ENCODE peak calls at places on chromosomes 2 and 18, in seven cellular contexts. One of them, this sample, is unnamed.

GRCh38 chr18:50866765-50867164 is 12.2 kb upstream of the ME2 start:
- DNase-seq in NCI-H69: peak
- DNase-seq in neural crest cell: no peak
- DNase-seq in HT-29: peak
- DNase-seq in tibial artery: no peak
- DNase-seq in thyroid gland: no peak
- DNase-seq in NCI-H1092 treated with DMSO at 0.1 percent for 48 hours: peak
- DNase-seq in this sample: no peak

GRCh38 chr18:67600181-67600631 is 83.7 kb upstream of the DSEL start:
- DNase-seq in NCI-H69: no peak
- DNase-seq in neural crest cell: no peak
- DNase-seq in HT-29: peak
- DNase-seq in tibial artery: no peak
- DNase-seq in thyroid gland: no peak
- DNase-seq in NCI-H1092 treated with DMSO at 0.1 percent for 48 hours: no peak
- DNase-seq in this sample: no peak

GRCh38 chr18:519019-519879 is 18.7 kb upstream of the COLEC12 start:
- DNase-seq in NCI-H69: no peak
- DNase-seq in neural crest cell: no peak
- DNase-seq in HT-29: no peak
- DNase-seq in tibial artery: peak
- DNase-seq in thyroid gland: no peak
- DNase-seq in NCI-H1092 treated with DMSO at 0.1 percent for 48 hours: no peak
- DNase-seq in this sample: no peak

GRCh38 chr2:233982421-233983121 is 65.4 kb downstream of the TRPM8 start:
- DNase-seq in NCI-H69: no peak
- DNase-seq in neural crest cell: no peak
- DNase-seq in HT-29: no peak
- DNase-seq in tibial artery: no peak
- DNase-seq in thyroid gland: no peak
- DNase-seq in NCI-H1092 treated with DMSO at 0.1 percent for 48 hours: no peak
- DNase-seq in this sample: no peak

GRCh38 chr2:132677661-132678060 is 7.7 kb upstream of the LYPD1 start:
- DNase-seq in NCI-H69: no peak
- DNase-seq in neural crest cell: no peak
- DNase-seq in HT-29: no peak
- DNase-seq in tibial artery: no peak
- DNase-seq in thyroid gland: no peak
- DNase-seq in NCI-H1092 treated with DMSO at 0.1 percent for 48 hours: no peak
- DNase-seq in this sample: no peak

GRCh38 chr2:158501301-158501700 is 44.5 kb downstream of the PKP4 start:
- DNase-seq in NCI-H69: peak
- DNase-seq in neural crest cell: no peak
- DNase-seq in HT-29: no peak
- DNase-seq in tibial artery: no peak
- DNase-seq in thyroid gland: peak
- DNase-seq in NCI-H1092 treated with DMSO at 0.1 percent for 48 hours: peak
- DNase-seq in this sample: peak

GRCh38 chr2:209946539-209946938 is 55.9 kb upstream of the RPE start:
- DNase-seq in NCI-H69: no peak
- DNase-seq in neural crest cell: no peak
- DNase-seq in HT-29: peak
- DNase-seq in tibial artery: no peak
- DNase-seq in thyroid gland: no peak
- DNase-seq in NCI-H1092 treated with DMSO at 0.1 percent for 48 hours: no peak
- DNase-seq in this sample: no peak

GRCh38 chr18:79018911-79019310 is 39.3 kb downstream of the SALL3 start:
- DNase-seq in NCI-H69: no peak
- DNase-seq in neural crest cell: no peak
- DNase-seq in HT-29: no peak
- DNase-seq in tibial artery: no peak
- DNase-seq in thyroid gland: no peak
- DNase-seq in NCI-H1092 treated with DMSO at 0.1 percent for 48 hours: no peak
- DNase-seq in this sample: no peak

GRCh38 chr2:64975232-64975791 is 13.9 kb upstream of the SLC1A4 start:
- DNase-seq in NCI-H69: no peak
- DNase-seq in neural crest cell: no peak
- DNase-seq in HT-29: no peak
- DNase-seq in tibial artery: peak
- DNase-seq in thyroid gland: peak
- DNase-seq in NCI-H1092 treated with DMSO at 0.1 percent for 48 hours: no peak
- DNase-seq in this sample: peak

GRCh38 chr2:184363213-184363612 is 235.1 kb upstream of the ZNF804A start:
- DNase-seq in NCI-H69: no peak
- DNase-seq in neural crest cell: no peak
- DNase-seq in HT-29: peak
- DNase-seq in tibial artery: no peak
- DNase-seq in thyroid gland: no peak
- DNase-seq in NCI-H1092 treated with DMSO at 0.1 percent for 48 hours: no peak
- DNase-seq in this sample: no peak

GRCh38 chr2:109129921-109130725 is 1.1 kb downstream of the SH3RF3 start:
- DNase-seq in NCI-H69: no peak
- DNase-seq in neural crest cell: no peak
- DNase-seq in HT-29: no peak
- DNase-seq in tibial artery: peak
- DNase-seq in thyroid gland: no peak
- DNase-seq in NCI-H1092 treated with DMSO at 0.1 percent for 48 hours: no peak
- DNase-seq in this sample: no peak

GRCh38 chr2:46305767-46306166 is 8.6 kb downstream of the EPAS1 start:
- DNase-seq in NCI-H69: no peak
- DNase-seq in neural crest cell: no peak
- DNase-seq in HT-29: no peak
- DNase-seq in tibial artery: no peak
- DNase-seq in thyroid gland: no peak
- DNase-seq in NCI-H1092 treated with DMSO at 0.1 percent for 48 hours: no peak
- DNase-seq in this sample: no peak

GRCh38 chr2:81658227-81658626 is 1353.7 kb upstream of the LRRTM1 start:
- DNase-seq in NCI-H69: no peak
- DNase-seq in neural crest cell: no peak
- DNase-seq in HT-29: peak
- DNase-seq in tibial artery: no peak
- DNase-seq in thyroid gland: no peak
- DNase-seq in NCI-H1092 treated with DMSO at 0.1 percent for 48 hours: no peak
- DNase-seq in this sample: no peak

GRCh38 chr18:36326771-36327170 is 29.3 kb downstream of the FHOD3 start:
- DNase-seq in NCI-H69: no peak
- DNase-seq in neural crest cell: no peak
- DNase-seq in HT-29: no peak
- DNase-seq in tibial artery: no peak
- DNase-seq in thyroid gland: no peak
- DNase-seq in NCI-H1092 treated with DMSO at 0.1 percent for 48 hours: no peak
- DNase-seq in this sample: no peak

GRCh38 chr2:236209535-236209934 is 41.3 kb upstream of the GBX2 start:
- DNase-seq in NCI-H69: no peak
- DNase-seq in neural crest cell: no peak
- DNase-seq in HT-29: no peak
- DNase-seq in tibial artery: no peak
- DNase-seq in thyroid gland: no peak
- DNase-seq in NCI-H1092 treated with DMSO at 0.1 percent for 48 hours: no peak
- DNase-seq in this sample: no peak

GRCh38 chr2:67379048-67379447 is 18.1 kb upstream of the ETAA1 start:
- DNase-seq in NCI-H69: no peak
- DNase-seq in neural crest cell: no peak
- DNase-seq in HT-29: no peak
- DNase-seq in tibial artery: no peak
- DNase-seq in thyroid gland: no peak
- DNase-seq in NCI-H1092 treated with DMSO at 0.1 percent for 48 hours: no peak
- DNase-seq in this sample: no peak

GRCh38 chr2:207230261-207231105 is 64.7 kb upstream of the KLF7 start:
- DNase-seq in NCI-H69: peak
- DNase-seq in neural crest cell: no peak
- DNase-seq in HT-29: peak
- DNase-seq in tibial artery: no peak
- DNase-seq in thyroid gland: no peak
- DNase-seq in NCI-H1092 treated with DMSO at 0.1 percent for 48 hours: no peak
- DNase-seq in this sample: no peak

GRCh38 chr2:102233132-102233884 is 46.5 kb downstream of the IL1RL2 start:
- DNase-seq in NCI-H69: no peak
- DNase-seq in neural crest cell: no peak
- DNase-seq in HT-29: no peak
- DNase-seq in tibial artery: no peak
- DNase-seq in thyroid gland: no peak
- DNase-seq in NCI-H1092 treated with DMSO at 0.1 percent for 48 hours: no peak
- DNase-seq in this sample: no peak

GRCh38 chr2:27737676-27738348 is 33.7 kb upstream of the MRPL33 start:
- DNase-seq in NCI-H69: peak
- DNase-seq in neural crest cell: no peak
- DNase-seq in HT-29: no peak
- DNase-seq in tibial artery: no peak
- DNase-seq in thyroid gland: no peak
- DNase-seq in NCI-H1092 treated with DMSO at 0.1 percent for 48 hours: no peak
- DNase-seq in this sample: no peak

GRCh38 chr2:133314761-133315160 is 253.5 kb downstream of the NCKAP5 start:
- DNase-seq in NCI-H69: no peak
- DNase-seq in neural crest cell: no peak
- DNase-seq in HT-29: no peak
- DNase-seq in tibial artery: no peak
- DNase-seq in thyroid gland: no peak
- DNase-seq in NCI-H1092 treated with DMSO at 0.1 percent for 48 hours: no peak
- DNase-seq in this sample: no peak

GRCh38 chr18:22683196-22683676 is 249.9 kb upstream of the RBBP8 start:
- DNase-seq in NCI-H69: peak
- DNase-seq in neural crest cell: no peak
- DNase-seq in HT-29: peak
- DNase-seq in tibial artery: peak
- DNase-seq in thyroid gland: peak
- DNase-seq in NCI-H1092 treated with DMSO at 0.1 percent for 48 hours: peak
- DNase-seq in this sample: peak

GRCh38 chr2:57076856-57077255 is 893.1 kb downstream of the CCDC85A start:
- DNase-seq in NCI-H69: no peak
- DNase-seq in neural crest cell: no peak
- DNase-seq in HT-29: no peak
- DNase-seq in tibial artery: no peak
- DNase-seq in thyroid gland: no peak
- DNase-seq in NCI-H1092 treated with DMSO at 0.1 percent for 48 hours: no peak
- DNase-seq in this sample: no peak

GRCh38 chr2:16250886-16251285 is 310.5 kb downstream of the MYCN start:
- DNase-seq in NCI-H69: no peak
- DNase-seq in neural crest cell: no peak
- DNase-seq in HT-29: no peak
- DNase-seq in tibial artery: no peak
- DNase-seq in thyroid gland: no peak
- DNase-seq in NCI-H1092 treated with DMSO at 0.1 percent for 48 hours: no peak
- DNase-seq in this sample: no peak

GRCh38 chr2:230472619-230473018 is 56.6 kb downstream of the SP100 start:
- DNase-seq in NCI-H69: no peak
- DNase-seq in neural crest cell: no peak
- DNase-seq in HT-29: no peak
- DNase-seq in tibial artery: no peak
- DNase-seq in thyroid gland: no peak
- DNase-seq in NCI-H1092 treated with DMSO at 0.1 percent for 48 hours: no peak
- DNase-seq in this sample: no peak

GRCh38 chr2:65576861-65577601 is 144.6 kb upstream of the SPRED2 start:
- DNase-seq in NCI-H69: no peak
- DNase-seq in neural crest cell: no peak
- DNase-seq in HT-29: peak
- DNase-seq in tibial artery: no peak
- DNase-seq in thyroid gland: no peak
- DNase-seq in NCI-H1092 treated with DMSO at 0.1 percent for 48 hours: no peak
- DNase-seq in this sample: no peak

GRCh38 chr2:207474871-207475485 is 54.8 kb upstream of the CREB1 start:
- DNase-seq in NCI-H69: peak
- DNase-seq in neural crest cell: peak
- DNase-seq in HT-29: peak
- DNase-seq in tibial artery: no peak
- DNase-seq in thyroid gland: peak
- DNase-seq in NCI-H1092 treated with DMSO at 0.1 percent for 48 hours: peak
- DNase-seq in this sample: no peak

GRCh38 chr18:48472610-48473009 is 63.4 kb upstream of the ZBTB7C start:
- DNase-seq in NCI-H69: no peak
- DNase-seq in neural crest cell: no peak
- DNase-seq in HT-29: no peak
- DNase-seq in tibial artery: no peak
- DNase-seq in thyroid gland: no peak
- DNase-seq in NCI-H1092 treated with DMSO at 0.1 percent for 48 hours: no peak
- DNase-seq in this sample: no peak

GRCh38 chr2:146235158-146235557 is 1609.7 kb upstream of the ACVR2A start:
- DNase-seq in NCI-H69: no peak
- DNase-seq in neural crest cell: no peak
- DNase-seq in HT-29: no peak
- DNase-seq in tibial artery: no peak
- DNase-seq in thyroid gland: no peak
- DNase-seq in NCI-H1092 treated with DMSO at 0.1 percent for 48 hours: no peak
- DNase-seq in this sample: no peak

GRCh38 chr18:35513181-35513932 is 15.6 kb upstream of the INO80C start:
- DNase-seq in NCI-H69: peak
- DNase-seq in neural crest cell: no peak
- DNase-seq in HT-29: peak
- DNase-seq in tibial artery: peak
- DNase-seq in thyroid gland: peak
- DNase-seq in NCI-H1092 treated with DMSO at 0.1 percent for 48 hours: no peak
- DNase-seq in this sample: no peak

GRCh38 chr2:127654838-127655175 is 8.9 kb downstream of the GPR17 start:
- DNase-seq in NCI-H69: no peak
- DNase-seq in neural crest cell: no peak
- DNase-seq in HT-29: no peak
- DNase-seq in tibial artery: no peak
- DNase-seq in thyroid gland: no peak
- DNase-seq in NCI-H1092 treated with DMSO at 0.1 percent for 48 hours: no peak
- DNase-seq in this sample: no peak

GRCh38 chr2:147636238-147636887 is 208.5 kb upstream of the ACVR2A start:
- DNase-seq in NCI-H69: no peak
- DNase-seq in neural crest cell: no peak
- DNase-seq in HT-29: peak
- DNase-seq in tibial artery: no peak
- DNase-seq in thyroid gland: no peak
- DNase-seq in NCI-H1092 treated with DMSO at 0.1 percent for 48 hours: no peak
- DNase-seq in this sample: no peak

GRCh38 chr2:175203621-175204496 is 22.3 kb upstream of the ATP5MC3 start:
- DNase-seq in NCI-H69: peak
- DNase-seq in neural crest cell: peak
- DNase-seq in HT-29: peak
- DNase-seq in tibial artery: peak
- DNase-seq in thyroid gland: peak
- DNase-seq in NCI-H1092 treated with DMSO at 0.1 percent for 48 hours: peak
- DNase-seq in this sample: peak

GRCh38 chr2:10228611-10229365 is 73.9 kb upstream of the HPCAL1 start:
- DNase-seq in NCI-H69: peak
- DNase-seq in neural crest cell: no peak
- DNase-seq in HT-29: peak
- DNase-seq in tibial artery: no peak
- DNase-seq in thyroid gland: no peak
- DNase-seq in NCI-H1092 treated with DMSO at 0.1 percent for 48 hours: no peak
- DNase-seq in this sample: no peak

GRCh38 chr2:236160366-236161081 is 7.7 kb downstream of the GBX2 start:
- DNase-seq in NCI-H69: no peak
- DNase-seq in neural crest cell: no peak
- DNase-seq in HT-29: no peak
- DNase-seq in tibial artery: no peak
- DNase-seq in thyroid gland: no peak
- DNase-seq in NCI-H1092 treated with DMSO at 0.1 percent for 48 hours: no peak
- DNase-seq in this sample: no peak

GRCh38 chr18:23377669-23378469 is 75.2 kb upstream of the RIOK3 start:
- DNase-seq in NCI-H69: peak
- DNase-seq in neural crest cell: no peak
- DNase-seq in HT-29: peak
- DNase-seq in tibial artery: no peak
- DNase-seq in thyroid gland: no peak
- DNase-seq in NCI-H1092 treated with DMSO at 0.1 percent for 48 hours: no peak
- DNase-seq in this sample: no peak

GRCh38 chr18:42157420-42157819 is 202.4 kb downstream of the PIK3C3 start:
- DNase-seq in NCI-H69: peak
- DNase-seq in neural crest cell: no peak
- DNase-seq in HT-29: no peak
- DNase-seq in tibial artery: no peak
- DNase-seq in thyroid gland: no peak
- DNase-seq in NCI-H1092 treated with DMSO at 0.1 percent for 48 hours: no peak
- DNase-seq in this sample: no peak

GRCh38 chr2:201887851-201888451 is 81.6 kb downstream of the CDK15 start:
- DNase-seq in NCI-H69: peak
- DNase-seq in neural crest cell: no peak
- DNase-seq in HT-29: no peak
- DNase-seq in tibial artery: no peak
- DNase-seq in thyroid gland: no peak
- DNase-seq in NCI-H1092 treated with DMSO at 0.1 percent for 48 hours: no peak
- DNase-seq in this sample: no peak

GRCh38 chr2:31382452-31383120 is 32.0 kb downstream of the XDH start:
- DNase-seq in NCI-H69: no peak
- DNase-seq in neural crest cell: no peak
- DNase-seq in HT-29: no peak
- DNase-seq in tibial artery: no peak
- DNase-seq in thyroid gland: no peak
- DNase-seq in NCI-H1092 treated with DMSO at 0.1 percent for 48 hours: no peak
- DNase-seq in this sample: no peak

This sample was measured in SHP77.